ENCODE peak calls at places on chromosomes 11 and 22, in eight cellular contexts. J is HepG2, K is K562, B is HCT116, A is HL-60, R is stomach, I is Panc1, U is suprapubic skin. V is an unnamed sample.

GRCh38 chr11:117717485-117718314 is 79.3 kb downstream of the DSCAML1 start:
- DNase-seq in J (peak), K (no peak), B (no peak), A (no peak), R (peak), I (no peak), U (no peak), V (no peak)

GRCh38 chr11:13955971-13956421 is 6.5 kb upstream of the SPON1 start:
- DNase-seq in J (peak), K (peak), B (peak), A (peak), R (peak), I (no peak), U (no peak), V (no peak)

GRCh38 chr11:62591448-62592215 is at the start of gene TUT1:
- DNase-seq in J (peak), K (peak), B (peak), A (peak), R (peak), I (peak), U (peak), V (peak)

GRCh38 chr11:32087602-32088001 is 3.3 kb upstream of the RCN1 start:
- DNase-seq in J (no peak), K (no peak), B (no peak), A (no peak), R (no peak), I (no peak), U (no peak), V (no peak)

GRCh38 chr22:44729391-44730012 is 22.9 kb upstream of the ARHGAP8 start:
- DNase-seq in J (no peak), K (no peak), B (no peak), A (peak), R (no peak), I (no peak), U (no peak), V (no peak)

GRCh38 chr22:18035740-18036139 is 11.4 kb upstream of the MICAL3 start:
- DNase-seq in J (peak), K (no peak), B (peak), A (no peak), R (peak), I (no peak), U (no peak), V (no peak)

GRCh38 chr11:4496555-4497248 is 14.3 kb downstream of the OR52K1 start:
- DNase-seq in J (no peak), K (no peak), B (no peak), A (no peak), R (peak), I (no peak), U (no peak), V (no peak)

GRCh38 chr11:12938590-12939247 is 70.4 kb upstream of the RASSF10 start:
- DNase-seq in J (no peak), K (no peak), B (no peak), A (no peak), R (no peak), I (no peak), U (no peak), V (no peak)

GRCh38 chr11:69567951-69568808 is 72.8 kb upstream of the CCND1 start:
- DNase-seq in J (peak), K (no peak), B (no peak), A (no peak), R (no peak), I (no peak), U (peak), V (no peak)

GRCh38 chr11:78336877-78337553 is 80.6 kb downstream of the GAB2 start:
- DNase-seq in J (no peak), K (no peak), B (no peak), A (no peak), R (no peak), I (no peak), U (no peak), V (no peak)

GRCh38 chr22:29782061-29782845 is 15.1 kb downstream of the UQCR10 start:
- DNase-seq in J (peak), K (no peak), B (no peak), A (no peak), R (peak), I (no peak), U (no peak), V (no peak)

GRCh38 chr22:47561115-47561675 is 798.7 kb downstream of the TBC1D22A start:
- DNase-seq in J (no peak), K (no peak), B (no peak), A (no peak), R (no peak), I (no peak), U (peak), V (no peak)

GRCh38 chr22:19477321-19478085 is 1.5 kb downstream of the UFD1 start:
- DNase-seq in J (peak), K (no peak), B (no peak), A (no peak), R (no peak), I (no peak), U (no peak), V (no peak)

GRCh38 chr22:29994027-29994715 is 86.1 kb upstream of the HORMAD2 start:
- DNase-seq in J (peak), K (no peak), B (no peak), A (peak), R (no peak), I (peak), U (no peak), V (no peak)

GRCh38 chr22:48936391-48936790 is 891.3 kb downstream of the BRD1 start:
- DNase-seq in J (no peak), K (no peak), B (no peak), A (no peak), R (peak), I (no peak), U (no peak), V (no peak)

GRCh38 chr11:15585587-15586331 is 471.0 kb downstream of the INSC start:
- DNase-seq in J (no peak), K (no peak), B (no peak), A (no peak), R (no peak), I (no peak), U (no peak), V (no peak)

GRCh38 chr22:48523091-48523490 is 1304.6 kb downstream of the BRD1 start:
- DNase-seq in J (no peak), K (no peak), B (no peak), A (no peak), R (no peak), I (no peak), U (no peak), V (no peak)

GRCh38 chr11:118051611-118052461 is 25.0 kb upstream of the TMPRSS4 start:
- DNase-seq in J (no peak), K (no peak), B (no peak), A (no peak), R (peak), I (no peak), U (peak), V (peak)

GRCh38 chr11:119614227-119615002 is 114.6 kb downstream of the NECTIN1 start:
- DNase-seq in J (peak), K (no peak), B (no peak), A (no peak), R (no peak), I (no peak), U (no peak), V (no peak)

GRCh38 chr11:72069200-72069599 is 11.1 kb downstream of the NUMA1 start:
- DNase-seq in J (no peak), K (no peak), B (no peak), A (no peak), R (no peak), I (no peak), U (no peak), V (no peak)

GRCh38 chr11:86101941-86102407 is 33.1 kb upstream of the PICALM start:
- DNase-seq in J (no peak), K (no peak), B (no peak), A (peak), R (no peak), I (peak), U (no peak), V (no peak)

GRCh38 chr11:68314886-68315580 is 2.6 kb downstream of the LRP5 start:
- DNase-seq in J (peak), K (peak), B (peak), A (no peak), R (no peak), I (no peak), U (no peak), V (no peak)

GRCh38 chr22:38861170-38861874 is 10.7 kb downstream of the CBX6 start:
- DNase-seq in J (no peak), K (no peak), B (no peak), A (no peak), R (no peak), I (no peak), U (no peak), V (no peak)

GRCh38 chr22:25759825-25760231 is 17.8 kb downstream of the MYO18B start:
- DNase-seq in J (peak), K (peak), B (no peak), A (no peak), R (no peak), I (peak), U (no peak), V (no peak)

GRCh38 chr11:120316880-120317688 is 8.0 kb upstream of the TLCD5 start:
- DNase-seq in J (no peak), K (no peak), B (no peak), A (no peak), R (peak), I (no peak), U (no peak), V (no peak)

GRCh38 chr11:129973809-129974208 is 28.8 kb downstream of the PRDM10 start:
- DNase-seq in J (peak), K (no peak), B (no peak), A (no peak), R (peak), I (no peak), U (no peak), V (no peak)

GRCh38 chr11:28697920-28698827 is 590.0 kb downstream of the METTL15 start:
- DNase-seq in J (peak), K (peak), B (peak), A (peak), R (peak), I (no peak), U (no peak), V (no peak)

GRCh38 chr11:33704240-33705002 is 3.8 kb upstream of the C11orf91 start:
- DNase-seq in J (no peak), K (no peak), B (no peak), A (no peak), R (no peak), I (no peak), U (no peak), V (no peak)
- TF ChIP-seq POLR2AphosphoS5 in J (no peak), K (no peak), B (no peak), A (no peak), R (no peak), I (peak), U (no peak), V (peak)

DNA sequence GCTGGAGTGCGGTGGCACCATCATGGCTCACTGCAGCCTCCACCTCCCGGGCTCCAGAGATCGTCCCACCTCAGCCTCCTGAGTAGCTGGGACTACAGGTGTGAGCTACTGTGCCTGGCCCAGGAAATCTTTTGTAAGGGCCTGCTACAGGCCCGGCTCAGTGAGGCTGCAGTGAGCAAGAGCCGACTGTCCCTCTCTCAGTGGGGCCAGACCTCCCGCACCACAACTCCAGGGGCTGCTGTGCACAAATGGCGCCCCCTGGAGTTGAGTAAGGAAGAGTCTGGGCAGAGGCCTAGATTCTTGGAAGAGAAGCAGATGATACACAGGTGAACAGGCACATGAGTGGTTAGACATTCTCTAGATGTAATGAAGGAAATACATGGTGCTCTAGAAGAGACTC is 7.0 kb downstream of the SERHL2 start:
- DNase-seq in J (peak), K (peak), B (no peak), A (no peak), R (no peak), I (no peak), U (no peak), V (no peak)
- TF ChIP-seq CTCF in J (peak), K (peak), B (peak), A (no peak), R (no peak), I (no peak), U (no peak), V (peak)

DNA sequence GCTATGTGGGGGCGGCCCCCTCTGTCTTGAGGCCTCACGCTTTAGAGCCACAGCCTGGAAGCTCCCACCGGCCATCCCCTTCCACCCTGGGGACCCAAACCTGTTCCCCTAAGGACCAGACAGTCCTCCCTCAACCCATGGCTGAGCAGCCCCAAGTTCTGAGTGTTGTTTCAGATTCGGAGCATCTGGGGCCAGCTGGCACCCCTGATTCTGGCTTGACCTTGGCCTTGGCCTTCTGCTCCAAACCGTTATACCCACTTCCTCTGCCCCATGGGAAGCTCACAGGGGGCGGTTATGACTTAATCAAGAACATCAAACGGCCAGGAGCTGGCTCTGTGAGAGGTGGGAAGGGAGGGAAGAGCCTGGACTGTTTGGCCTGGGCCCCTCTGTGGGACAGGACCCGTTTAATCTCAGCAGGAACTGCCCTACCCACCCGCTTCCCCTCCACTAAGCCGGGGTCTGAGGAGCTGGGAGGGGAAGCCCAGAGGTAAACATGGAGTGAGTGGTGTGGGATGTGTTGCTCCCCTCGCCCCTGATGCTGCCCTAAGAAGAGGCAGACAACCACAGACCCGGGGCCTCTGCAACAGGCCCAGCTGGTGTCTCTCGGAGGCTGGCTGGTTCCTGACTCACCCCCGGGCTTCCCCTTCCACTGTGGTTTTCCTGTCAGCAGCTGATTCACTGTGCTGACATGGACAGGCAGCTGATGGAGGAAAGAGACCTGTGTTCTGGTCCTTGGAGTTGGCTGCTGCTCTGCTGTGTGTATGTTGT is 3.4 kb downstream of the CD82 start:
- DNase-seq in J (no peak), K (peak), B (no peak), A (peak), R (peak), I (peak), U (no peak), V (peak)
- TF ChIP-seq POLR2AphosphoS5 in J (no peak), K (no peak), B (no peak), A (peak), R (no peak), I (no peak), U (no peak), V (peak)

GRCh38 chr22:41876675-41877074 is 38.2 kb downstream of the SHISA8 start:
- DNase-seq in J (no peak), K (no peak), B (no peak), A (no peak), R (no peak), I (no peak), U (no peak), V (no peak)
- TF ChIP-seq CTCF in J (no peak), K (no peak), B (no peak), A (no peak), R (no peak), I (no peak), U (no peak), V (no peak)

GRCh38 chr11:3044004-3044403 is 13.2 kb downstream of the CARS1 start:
- DNase-seq in J (no peak), K (no peak), B (no peak), A (no peak), R (no peak), I (no peak), U (no peak), V (no peak)
- TF ChIP-seq POLR2AphosphoS5 in J (no peak), K (no peak), B (no peak), A (no peak), R (no peak), I (no peak), U (no peak), V (no peak)

DNA sequence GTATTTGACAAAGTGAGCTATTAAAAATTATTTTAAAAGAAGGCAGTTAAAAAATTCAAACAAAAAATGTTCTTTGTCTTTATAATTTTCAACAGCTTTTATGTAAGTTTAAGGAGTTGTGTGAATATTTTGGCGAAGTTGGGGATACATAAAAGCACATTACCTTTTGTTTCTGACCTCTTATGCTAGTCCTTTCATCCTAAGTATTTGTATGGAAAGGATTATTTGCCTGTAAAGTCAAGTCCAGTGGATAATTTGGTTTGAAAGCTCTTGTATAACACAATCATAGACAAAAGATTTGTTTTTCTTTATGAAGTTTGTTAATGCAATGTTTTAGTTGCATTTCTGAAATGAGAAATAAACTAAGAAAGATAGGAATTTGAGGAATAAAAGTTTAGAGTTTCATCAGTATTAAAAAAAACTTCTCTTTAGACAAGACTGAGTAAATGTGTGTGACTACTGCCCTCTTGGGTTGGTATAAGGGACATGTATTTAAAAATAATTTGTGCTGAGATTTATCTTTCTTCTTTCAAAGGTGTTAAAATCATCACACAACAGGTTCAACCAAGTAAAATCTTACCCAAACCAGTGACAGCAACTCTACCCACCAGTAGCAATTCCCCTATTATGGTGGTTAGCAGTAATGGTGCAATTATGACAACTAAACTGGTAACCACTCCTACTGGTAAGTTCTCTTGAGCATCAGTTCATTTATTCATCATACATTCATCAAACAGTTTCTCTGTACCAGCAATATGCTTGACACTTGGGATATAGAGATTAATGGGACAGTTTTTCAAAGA is 68.2 kb downstream of the EMSY start:
- DNase-seq in J (no peak), K (no peak), B (peak), A (no peak), R (no peak), I (no peak), U (no peak), V (no peak)
- TF ChIP-seq CTCF in J (no peak), K (peak), B (peak), A (no peak), R (no peak), I (peak), U (no peak), V (peak)

DNA sequence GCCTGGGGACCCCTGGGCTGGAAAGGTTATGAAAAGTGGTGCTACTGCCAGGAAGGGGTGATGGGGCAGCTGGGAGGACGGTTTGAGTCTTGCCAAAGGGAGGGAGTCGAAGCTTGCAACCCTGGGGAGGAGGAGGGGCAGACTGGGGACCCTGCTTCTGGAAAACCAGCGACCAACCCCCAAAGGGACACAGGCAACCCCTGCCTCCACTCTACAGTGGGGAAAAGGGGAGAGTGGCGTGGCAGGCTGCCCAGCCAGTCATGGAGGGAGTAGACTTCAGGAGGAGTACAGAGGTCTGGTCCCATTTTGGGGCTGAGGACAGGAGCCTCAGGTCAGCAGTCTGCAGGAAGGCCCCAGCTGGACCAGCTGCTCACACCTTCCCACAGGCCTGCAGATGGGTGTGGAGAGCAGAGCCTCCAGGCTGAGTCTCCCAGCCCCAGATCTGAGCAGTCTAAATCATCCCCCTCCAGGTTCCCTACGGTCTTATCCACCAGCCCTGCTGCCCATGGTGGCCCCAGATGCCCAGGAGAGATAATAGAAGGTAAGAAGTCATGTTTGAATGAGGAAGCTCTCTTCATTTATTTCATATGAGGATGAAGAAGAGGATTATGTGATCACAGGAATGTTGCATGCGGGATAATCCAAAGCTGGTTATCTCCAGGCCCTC is 3.3 kb downstream of the DDT start:
- DNase-seq in J (no peak), K (peak), B (no peak), A (no peak), R (no peak), I (no peak), U (no peak), V (peak)
- TF ChIP-seq POLR2AphosphoS5 in J (no peak), K (no peak), B (peak), A (peak), R (no peak), I (no peak), U (no peak), V (no peak)